ENCODE peak calls at places on chromosomes 1 and 21, in seven cellular contexts. N is H9, Z is neuronal stem cell, O is IMR-90, J is mesendoderm, V is mesenchymal stem cell, K is H1. D is an unnamed sample.

GRCh38 chr1:9452516-9453158 is 86.6 kb upstream of the SLC25A33 start:
- DNase-seq in N (no peak), Z (no peak), O (no peak), J (no peak), V (no peak), K (no peak), D (no peak)

GRCh38 chr1:236051107-236051885 is 13.6 kb downstream of the NID1 start:
- DNase-seq in N (no peak), Z (no peak), O (peak; percentile 55), J (peak; percentile 44), V (peak; percentile 56), K (no peak), D (no peak)

GRCh38 chr1:31215083-31215570 is 24.6 kb downstream of the NKAIN1 start:
- DNase-seq in N (no peak), Z (no peak), O (no peak), J (no peak), V (no peak), K (no peak), D (no peak)

GRCh38 chr1:12001996-12002493 is 17.3 kb upstream of the MIIP start:
- DNase-seq in N (no peak), Z (no peak), O (no peak), J (no peak), V (no peak), K (no peak), D (peak; percentile 98)

GRCh38 chr1:115078708-115079107 is 10.6 kb downstream of the TSPAN2 start:
- DNase-seq in N (no peak), Z (no peak), O (no peak), J (no peak), V (no peak), K (no peak), D (no peak)

GRCh38 chr1:201533836-201534235 is 5.1 kb upstream of the NAV1 start:
- DNase-seq in N (no peak), Z (no peak), O (no peak), J (no peak), V (no peak), K (no peak), D (no peak)

GRCh38 chr1:223137402-223138100 is 5.5 kb downstream of the TLR5 start:
- DNase-seq in N (no peak), Z (no peak), O (peak; percentile 39), J (no peak), V (peak; percentile 75), K (no peak), D (peak; percentile 18)

GRCh38 chr1:116820362-116820761 is 66.1 kb downstream of the CD2 start:
- DNase-seq in N (no peak), Z (no peak), O (peak; percentile 80), J (no peak), V (peak; percentile 84), K (no peak), D (peak; percentile 97)

GRCh38 chr1:9643351-9644256 is 7.9 kb upstream of the PIK3CD start:
- DNase-seq in N (no peak), Z (no peak), O (no peak), J (no peak), V (no peak), K (no peak), D (no peak)

GRCh38 chr1:218699411-218699810 is 354.3 kb downstream of the TGFB2 start:
- DNase-seq in N (no peak), Z (no peak), O (peak; percentile 49), J (no peak), V (no peak), K (no peak), D (no peak)

GRCh38 chr1:101394041-101394440 is 157.2 kb downstream of the S1PR1 start:
- DNase-seq in N (no peak), Z (no peak), O (peak; percentile 3), J (no peak), V (no peak), K (no peak), D (no peak)

GRCh38 chr1:112904831-112905227 is 51.2 kb downstream of the SLC16A1 start:
- DNase-seq in N (no peak), Z (no peak), O (no peak), J (peak; percentile 85), V (no peak), K (no peak), D (peak; percentile 42)

GRCh38 chr1:43930949-43931275 is 2.7 kb upstream of the ARTN start:
- DNase-seq in N (no peak), Z (no peak), O (no peak), J (no peak), V (no peak), K (no peak), D (no peak)

GRCh38 chr1:97603776-97604175 is 317.1 kb downstream of the DPYD start:
- DNase-seq in N (no peak), Z (no peak), O (peak; percentile 67), J (no peak), V (peak; percentile 1), K (no peak), D (no peak)

GRCh38 chr1:183628537-183628936 is 7.0 kb downstream of the ARPC5 start:
- DNase-seq in N (no peak), Z (no peak), O (no peak), J (no peak), V (no peak), K (no peak), D (no peak)

GRCh38 chr1:244599937-244600350 is 53.0 kb upstream of the DESI2 start:
- DNase-seq in N (no peak), Z (no peak), O (peak; percentile 98), J (no peak), V (peak; percentile 95), K (no peak), D (peak; percentile 92)

GRCh38 chr1:57423135-57424131 is at the start of gene DAB1:
- DNase-seq in N (peak; percentile 52), Z (peak; percentile 54), O (peak; percentile 11), J (peak; percentile 82), V (peak; percentile 24), K (no peak), D (no peak)

GRCh38 chr1:186102559-186103148 is 272.4 kb downstream of the TPR start:
- DNase-seq in N (no peak), Z (no peak), O (peak; percentile 89), J (no peak), V (peak; percentile 60), K (no peak), D (no peak)

GRCh38 chr1:6581561-6582305 is 1.9 kb downstream of the ZBTB48 start:
- DNase-seq in N (no peak), Z (no peak), O (no peak), J (no peak), V (no peak), K (no peak), D (no peak)

DNA sequence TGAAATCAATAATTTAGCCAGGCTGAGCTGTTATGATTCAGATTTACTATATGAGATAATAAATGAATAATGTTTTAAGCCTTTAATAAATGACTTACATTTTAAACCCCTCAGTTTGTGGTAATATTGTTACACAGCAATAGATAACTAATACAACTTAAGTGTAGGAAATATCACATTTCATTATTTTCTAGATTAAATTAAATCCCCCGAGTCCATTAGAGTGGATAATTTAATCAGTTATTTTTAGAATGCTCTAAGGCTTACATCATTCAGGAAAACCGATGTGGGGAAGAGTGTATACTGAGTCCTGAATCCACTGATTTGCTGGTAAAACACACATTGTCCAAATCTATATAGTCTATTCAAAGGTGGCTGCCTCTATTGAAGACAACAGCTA is 35.7 kb upstream of the DOCK7 start:
- DNase-seq in N (no peak), Z (no peak), O (no peak), J (no peak), V (no peak), K (no peak), D (no peak)
- H4K8ac ChIP-seq in N (no peak overlapping the region), Z (no peak overlapping the region), O (no peak overlapping the region), J (no peak overlapping the region), V (no peak overlapping the region), K (no peak overlapping the region), D (no peak overlapping the region)

DNA sequence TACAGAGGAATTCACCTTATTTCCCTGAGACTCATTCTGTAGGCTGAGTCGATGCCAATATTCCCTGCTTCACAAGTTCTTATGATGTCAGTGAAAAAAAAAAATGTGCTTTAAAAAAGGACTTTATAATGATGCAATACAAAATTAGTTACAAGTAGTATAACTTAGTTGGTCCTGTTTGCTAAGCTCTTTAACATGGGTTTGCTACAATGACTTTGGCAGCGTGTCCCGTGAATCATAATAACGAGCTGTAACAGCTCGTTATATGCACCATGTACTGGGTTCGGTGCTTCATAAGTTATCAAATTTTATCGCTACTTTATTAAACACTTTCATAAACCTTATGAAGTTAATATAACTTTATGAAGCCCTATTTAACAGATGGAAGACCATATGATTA is 349.7 kb downstream of the LMX1A start:
- DNase-seq in N (no peak), Z (no peak), O (no peak), J (no peak), V (no peak), K (no peak), D (no peak)
- H2BK5ac ChIP-seq in N (no peak overlapping the region), Z (no peak overlapping the region), O (no peak overlapping the region), J (no peak overlapping the region), V (no peak overlapping the region), K (no peak overlapping the region), D (no peak overlapping the region)

DNA sequence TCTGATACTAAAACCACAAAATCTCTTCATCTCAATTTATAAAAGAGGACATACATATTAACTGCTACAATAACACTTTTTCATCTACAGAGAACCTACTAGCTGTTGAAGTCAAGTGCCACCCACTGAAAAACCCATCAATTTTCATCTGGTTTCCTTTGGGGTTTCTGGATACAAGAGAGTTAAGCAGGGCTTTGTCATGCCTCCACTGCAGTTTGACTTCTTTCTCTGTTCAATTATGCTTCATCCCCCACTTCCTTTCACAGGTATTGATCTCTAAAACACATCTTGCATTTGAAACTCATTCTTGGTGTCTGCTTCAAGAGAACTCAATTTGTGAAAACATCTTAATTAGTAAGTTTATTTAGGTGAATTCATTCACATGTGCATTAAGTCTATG is 60.5 kb upstream of the ANGPTL3 start:
- DNase-seq in N (no peak), Z (no peak), O (no peak), J (no peak), V (no peak), K (no peak), D (no peak)
- H4K8ac ChIP-seq in N (no peak overlapping the region), Z (no peak overlapping the region), O (no peak overlapping the region), J (no peak overlapping the region), V (no peak overlapping the region), K (no peak overlapping the region), D (no peak overlapping the region)

GRCh38 chr21:17763286-17764037 is 55.7 kb downstream of the C21orf91 start:
- DNase-seq in N (no peak), Z (no peak), O (no peak), J (no peak), V (no peak), K (no peak), D (peak; percentile 96)

GRCh38 chr21:17765207-17765606 is 53.9 kb downstream of the C21orf91 start:
- DNase-seq in N (no peak), Z (no peak), O (no peak), J (no peak), V (no peak), K (no peak), D (no peak)

DNA sequence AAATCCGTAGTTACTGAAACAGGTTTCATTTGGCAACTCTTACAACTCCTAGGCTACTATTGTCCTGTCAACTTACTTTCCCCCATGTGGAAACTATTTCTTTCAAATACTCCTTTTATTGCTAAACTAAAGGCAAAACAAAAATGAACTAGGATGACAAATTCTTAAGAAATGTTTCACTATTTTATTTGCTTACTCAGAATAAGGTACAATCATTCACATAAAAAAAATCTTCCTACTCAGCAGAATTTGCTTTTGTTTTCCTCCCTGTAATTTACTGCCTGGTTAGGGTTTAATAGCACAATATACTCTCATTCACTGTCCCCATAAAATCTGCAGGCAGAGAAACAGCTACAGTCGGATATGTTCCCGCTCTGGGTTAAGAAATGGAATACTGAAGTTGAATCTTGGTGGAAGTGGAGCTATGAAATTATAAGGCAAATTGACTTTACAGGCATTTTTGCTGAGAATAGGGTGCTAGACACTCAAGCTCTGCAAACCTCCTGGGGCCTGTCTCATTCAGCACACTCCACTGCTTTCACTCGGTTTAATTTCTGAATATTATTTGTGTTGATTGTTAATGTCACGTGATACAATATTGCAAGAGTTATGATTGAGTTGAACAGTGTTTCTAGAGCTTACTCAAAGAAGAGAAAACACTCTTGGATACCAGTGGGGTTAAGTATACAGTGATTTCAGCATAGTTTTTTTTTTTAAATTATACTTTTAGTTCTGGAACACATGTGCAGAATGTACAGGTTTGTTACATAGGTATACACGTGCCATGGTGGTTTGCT is 49.9 kb downstream of the C21orf91 start:
- DNase-seq in N (no peak), Z (no peak), O (no peak), J (no peak), V (no peak), K (no peak), D (no peak)
- H2BK5ac ChIP-seq in N (no peak overlapping the region), Z (no peak overlapping the region), O (no peak overlapping the region), J (no peak overlapping the region), V (no peak overlapping the region), K (no peak overlapping the region), D (no peak overlapping the region)